ENCODE peak calls at places on chromosome 4, in nine cellular contexts. One of them, this sample, is unnamed.
A peak's percentile ranks its signal among the peaks of the same experiment; 100 is the strongest.

GRCh38 chr4:158259955-158260575 is 49.8 kb downstream of the TMEM144 start:
- DNase-seq in amniotic stem cell: peak; percentile 2
- DNase-seq in SHP77: no peak
- DNase-seq in H9: no peak
- DNase-seq in B cell: no peak
- DNase-seq in NB4: peak; percentile 33
- DNase-seq in MV-4-11: no peak
- DNase-seq in GM23338: peak; percentile 67
- DNase-seq in NCI-H510A treated with DMSO at 0.1 percent for 48 hours: peak; percentile 8
- DNase-seq in this sample: no peak

GRCh38 chr4:87026795-87027495 is 92.1 kb downstream of the AFF1 start:
- DNase-seq in GM23338: no peak
- DNase-seq in SHP77: no peak
- DNase-seq in MV-4-11: peak; percentile 69
- DNase-seq in B cell: peak; percentile 76
- DNase-seq in amniotic stem cell: no peak
- DNase-seq in NCI-H510A treated with DMSO at 0.1 percent for 48 hours: no peak
- DNase-seq in NB4: peak; percentile 46
- DNase-seq in H9: no peak
- DNase-seq in this sample: no peak

GRCh38 chr4:94390804-94391410 is 48.3 kb upstream of the HPGDS start:
- DNase-seq in SHP77: no peak
- DNase-seq in NB4: peak; percentile 3
- DNase-seq in B cell: no peak
- DNase-seq in H9: no peak
- DNase-seq in amniotic stem cell: peak; percentile 4
- DNase-seq in NCI-H510A treated with DMSO at 0.1 percent for 48 hours: peak; percentile 4
- DNase-seq in MV-4-11: no peak
- DNase-seq in GM23338: peak; percentile 45
- DNase-seq in this sample: peak; percentile 12

GRCh38 chr4:52110171-52110570 is 59.1 kb downstream of the SPATA18 start:
- DNase-seq in SHP77: no peak
- DNase-seq in amniotic stem cell: no peak
- DNase-seq in NCI-H510A treated with DMSO at 0.1 percent for 48 hours: no peak
- DNase-seq in NB4: no peak
- DNase-seq in MV-4-11: no peak
- DNase-seq in H9: no peak
- DNase-seq in GM23338: no peak
- DNase-seq in B cell: no peak
- DNase-seq in this sample: no peak

GRCh38 chr4:97027989-97028388 is 1115.3 kb downstream of the STPG2 start:
- DNase-seq in amniotic stem cell: no peak
- DNase-seq in H9: no peak
- DNase-seq in GM23338: no peak
- DNase-seq in MV-4-11: no peak
- DNase-seq in SHP77: no peak
- DNase-seq in NCI-H510A treated with DMSO at 0.1 percent for 48 hours: no peak
- DNase-seq in NB4: no peak
- DNase-seq in B cell: no peak
- DNase-seq in this sample: no peak

GRCh38 chr4:113435893-113436292 is 325.6 kb downstream of the CAMK2D start:
- DNase-seq in SHP77: peak; percentile 3
- DNase-seq in amniotic stem cell: no peak
- DNase-seq in B cell: no peak
- DNase-seq in GM23338: peak; percentile 48
- DNase-seq in H9: peak; percentile 33
- DNase-seq in NB4: peak; percentile 66
- DNase-seq in NCI-H510A treated with DMSO at 0.1 percent for 48 hours: no peak
- DNase-seq in MV-4-11: no peak
- DNase-seq in this sample: peak; percentile 36

GRCh38 chr4:139281212-139281611 is 1.2 kb upstream of the MGARP start:
- DNase-seq in MV-4-11: no peak
- DNase-seq in NCI-H510A treated with DMSO at 0.1 percent for 48 hours: no peak
- DNase-seq in GM23338: no peak
- DNase-seq in SHP77: no peak
- DNase-seq in B cell: no peak
- DNase-seq in amniotic stem cell: no peak
- DNase-seq in H9: no peak
- DNase-seq in NB4: no peak
- DNase-seq in this sample: no peak

GRCh38 chr4:128228021-128228571 is 59.5 kb downstream of the PGRMC2 start:
- DNase-seq in H9: no peak
- DNase-seq in GM23338: no peak
- DNase-seq in MV-4-11: no peak
- DNase-seq in B cell: no peak
- DNase-seq in SHP77: no peak
- DNase-seq in amniotic stem cell: no peak
- DNase-seq in NCI-H510A treated with DMSO at 0.1 percent for 48 hours: peak; percentile 87
- DNase-seq in NB4: no peak
- DNase-seq in this sample: no peak

GRCh38 chr4:178611062-178611461 is 1168.8 kb upstream of the AGA start:
- DNase-seq in NB4: no peak
- DNase-seq in GM23338: no peak
- DNase-seq in amniotic stem cell: no peak
- DNase-seq in B cell: no peak
- DNase-seq in NCI-H510A treated with DMSO at 0.1 percent for 48 hours: no peak
- DNase-seq in H9: no peak
- DNase-seq in MV-4-11: no peak
- DNase-seq in SHP77: no peak
- DNase-seq in this sample: no peak

GRCh38 chr4:155676430-155676825 is 9.8 kb downstream of the GUCY1A1 start:
- DNase-seq in H9: no peak
- DNase-seq in B cell: no peak
- DNase-seq in SHP77: no peak
- DNase-seq in NCI-H510A treated with DMSO at 0.1 percent for 48 hours: peak; percentile 16
- DNase-seq in NB4: no peak
- DNase-seq in GM23338: no peak
- DNase-seq in amniotic stem cell: no peak
- DNase-seq in MV-4-11: no peak
- DNase-seq in this sample: no peak

GRCh38 chr4:104616401-104616820 is 121.7 kb upstream of the CXXC4 start:
- DNase-seq in NCI-H510A treated with DMSO at 0.1 percent for 48 hours: no peak
- DNase-seq in SHP77: no peak
- DNase-seq in H9: no peak
- DNase-seq in B cell: no peak
- DNase-seq in GM23338: peak; percentile 10
- DNase-seq in amniotic stem cell: no peak
- DNase-seq in MV-4-11: no peak
- DNase-seq in NB4: no peak
- DNase-seq in this sample: no peak

GRCh38 chr4:10998826-10999225 is 314.3 kb upstream of the CLNK start:
- DNase-seq in amniotic stem cell: no peak
- DNase-seq in H9: no peak
- DNase-seq in NB4: no peak
- DNase-seq in B cell: no peak
- DNase-seq in MV-4-11: no peak
- DNase-seq in GM23338: no peak
- DNase-seq in NCI-H510A treated with DMSO at 0.1 percent for 48 hours: no peak
- DNase-seq in SHP77: no peak
- DNase-seq in this sample: no peak

GRCh38 chr4:47155907-47156306 is 124.5 kb downstream of the GABRB1 start:
- DNase-seq in H9: no peak
- DNase-seq in GM23338: no peak
- DNase-seq in NCI-H510A treated with DMSO at 0.1 percent for 48 hours: no peak
- DNase-seq in B cell: no peak
- DNase-seq in NB4: no peak
- DNase-seq in amniotic stem cell: no peak
- DNase-seq in SHP77: no peak
- DNase-seq in MV-4-11: peak; percentile 39
- DNase-seq in this sample: no peak